ENCODE peak calls at places on chromosome 20, in six cellular contexts. I is right cardiac atrium; D is lower lobe of right lung; P is omental fat pad; C is CD4-positive, alpha-beta T cell; S is pancreas. G is an unnamed sample.
A peak's percentile ranks its signal among the peaks of the same experiment; 100 is the strongest.

GRCh38 chr20:1935696-1936366 is 40.6 kb downstream of the SIRPA start:
- ATAC-seq in P (no peak), C (no peak), D (no peak), S (peak; percentile 76), I (peak; percentile 76), G (no peak)

GRCh38 chr20:51437182-51437923 is 105.2 kb downstream of the NFATC2 start:
- ATAC-seq in I (no peak), C (no peak), D (no peak), P (no peak), S (no peak), G (no peak)

GRCh38 chr20:19783966-19784401 is 25.9 kb downstream of the RIN2 start:
- ATAC-seq in C (no peak), D (peak; percentile 46), S (peak; percentile 11), I (peak; percentile 42), P (no peak), G (no peak)

GRCh38 chr20:44309763-44310663 is 989 bp downstream of the FITM2 start:
- ATAC-seq in S (peak; percentile 8), D (peak; percentile 29), I (peak; percentile 56), C (no peak), P (peak; percentile 57), G (no peak)

GRCh38 chr20:17936791-17937687 is 31.6 kb downstream of the SNX5 start:
- ATAC-seq in C (no peak), S (peak; percentile 55), D (no peak), I (peak; percentile 64), P (peak; percentile 65), G (no peak)

GRCh38 chr20:25058797-25059486 is 1.0 kb upstream of the ACSS1 start:
- ATAC-seq in P (no peak), C (peak; percentile 17), S (no peak), D (no peak), I (no peak), G (no peak)

GRCh38 chr20:39269031-39269461 is 306.9 kb downstream of the DHX35 start:
- ATAC-seq in C (no peak), P (peak; percentile 49), D (peak; percentile 71), S (peak; percentile 84), I (peak; percentile 75), G (no peak)

GRCh38 chr20:40986774-40987173 is 41.8 kb upstream of the TOP1 start:
- ATAC-seq in D (no peak), S (no peak), C (no peak), P (no peak), I (no peak), G (no peak)

GRCh38 chr20:34055290-34055689 is 56.8 kb downstream of the EIF2S2 start:
- ATAC-seq in P (no peak), D (no peak), I (peak; percentile 71), C (no peak), S (no peak), G (no peak)

GRCh38 chr20:48679603-48680002 is 148.2 kb downstream of the PREX1 start:
- ATAC-seq in D (no peak), P (no peak), C (no peak), I (no peak), S (no peak), G (no peak)

GRCh38 chr20:35893942-35894341 is 60.4 kb downstream of the SCAND1 start:
- ATAC-seq in S (no peak), P (no peak), D (no peak), C (no peak), I (no peak), G (peak; percentile 73)

GRCh38 chr20:38321959-38322598 is 18.1 kb downstream of the BPI start:
- ATAC-seq in D (no peak), P (no peak), C (no peak), S (peak; percentile 59), I (peak; percentile 64), G (no peak)

GRCh38 chr20:47964174-47964573 is 178.9 kb upstream of the SULF2 start:
- ATAC-seq in S (no peak), P (no peak), C (no peak), D (no peak), I (no peak), G (no peak)

GRCh38 chr20:38242848-38243449 is 17.6 kb downstream of the KIAA1755 start:
- ATAC-seq in D (no peak), C (no peak), I (no peak), S (no peak), P (no peak), G (no peak)

GRCh38 chr20:59217794-59218193 is 54.2 kb downstream of the ZNF831 start:
- ATAC-seq in S (no peak), P (no peak), I (no peak), D (no peak), C (no peak), G (no peak)

GRCh38 chr20:33693741-33694645 is 7.8 kb upstream of the E2F1 start:
- ATAC-seq in P (peak; percentile 38), D (peak; percentile 78), C (no peak), I (peak; percentile 89), S (no peak), G (no peak)

GRCh38 chr20:43389231-43389630 is 68.5 kb upstream of the SRSF6 start:
- ATAC-seq in C (no peak), D (peak; percentile 67), I (peak; percentile 72), P (no peak), S (peak; percentile 56), G (no peak)

GRCh38 chr20:4591975-4592315 is 129.8 kb upstream of the PRND start:
- ATAC-seq in I (no peak), P (no peak), S (peak; percentile 18), D (no peak), C (no peak), G (no peak)

G was measured in activated CD4-positive, CD25-positive, alpha-beta regulatory T cell treated with anti-CD3 and anti-CD28 coated beads, Interleukin-2, amount 50 U/mL, for 24 hours.